ENCODE peak calls at places on chromosomes 6 and 20, in four cellular contexts. E is HepG2, I is K562, A is GM12878. C is an unnamed sample.

GRCh38 chr20:33673411-33674293 is 576 bp downstream of the NECAB3 start:
- DNase-seq in E (no peak), I (peak), A (no peak), C (no peak)

GRCh38 chr20:53767206-53767924 is 173.7 kb upstream of the ZNF217 start:
- DNase-seq in E (no peak), I (no peak), A (no peak), C (no peak)

GRCh38 chr6:79946242-79946641 is 1.1 kb downstream of the ELOVL4 start:
- DNase-seq in E (peak), I (no peak), A (no peak), C (peak)

GRCh38 chr20:1810926-1811620 is 84.1 kb upstream of the SIRPA start:
- DNase-seq in E (peak), I (no peak), A (no peak), C (no peak)

GRCh38 chr6:150739711-150740349 is 125.7 kb upstream of the MTHFD1L start:
- DNase-seq in E (no peak), I (no peak), A (no peak), C (no peak)

GRCh38 chr6:100175814-100176275 is 181.8 kb upstream of the MCHR2 start:
- DNase-seq in E (peak), I (no peak), A (no peak), C (no peak)

GRCh38 chr20:46674253-46675083 is 14.8 kb downstream of the TP53RK start:
- DNase-seq in E (peak), I (no peak), A (no peak), C (no peak)

GRCh38 chr6:169794317-169795055 is 43.1 kb downstream of the ERMARD start:
- DNase-seq in E (no peak), I (no peak), A (no peak), C (no peak)

GRCh38 chr6:33279257-33279695 is 2.4 kb downstream of the B3GALT4 start:
- DNase-seq in E (no peak), I (no peak), A (no peak), C (no peak)

GRCh38 chr6:34705241-34705640 is 8.7 kb upstream of the ILRUN start:
- DNase-seq in E (no peak), I (no peak), A (no peak), C (no peak)

GRCh38 chr6:142985286-142985685 is 40.3 kb upstream of the HIVEP2 start:
- DNase-seq in E (no peak), I (no peak), A (no peak), C (no peak)

GRCh38 chr6:158849899-158850806 is 31.0 kb upstream of the EZR start:
- DNase-seq in E (peak), I (peak), A (no peak), C (no peak)

GRCh38 chr6:31727717-31728671 is 1.1 kb downstream of the DDAH2 start:
- DNase-seq in E (no peak), I (no peak), A (peak), C (no peak)

GRCh38 chr6:167760979-167761793 is 65.5 kb upstream of the AFDN start:
- DNase-seq in E (peak), I (no peak), A (no peak), C (no peak)

GRCh38 chr6:11791354-11792107 is 12.9 kb upstream of the ADTRP start:
- DNase-seq in E (no peak), I (no peak), A (no peak), C (no peak)

GRCh38 chr20:36644713-36645109 is 1.3 kb downstream of the SLA2 start:
- DNase-seq in E (no peak), I (no peak), A (no peak), C (no peak)

GRCh38 chr6:109420751-109421150 is 19.7 kb downstream of the PPIL6 start:
- DNase-seq in E (no peak), I (no peak), A (no peak), C (no peak)

GRCh38 chr20:44279228-44279627 is 31.8 kb downstream of the FITM2 start:
- DNase-seq in E (no peak), I (no peak), A (no peak), C (no peak)

GRCh38 chr20:3661836-3662665 is 1.1 kb downstream of the GFRA4 start:
- DNase-seq in E (no peak), I (no peak), A (no peak), C (no peak)

GRCh38 chr20:3661060-3661820 is 2.0 kb downstream of the GFRA4 start:
- DNase-seq in E (no peak), I (no peak), A (no peak), C (no peak)

GRCh38 chr20:3663858-3664257 is 659 bp upstream of the GFRA4 start:
- DNase-seq in E (no peak), I (no peak), A (no peak), C (no peak)

GRCh38 chr20:3660262-3661059 is 2.7 kb downstream of the GFRA4 start:
- DNase-seq in E (no peak), I (no peak), A (no peak), C (no peak)

DNA sequence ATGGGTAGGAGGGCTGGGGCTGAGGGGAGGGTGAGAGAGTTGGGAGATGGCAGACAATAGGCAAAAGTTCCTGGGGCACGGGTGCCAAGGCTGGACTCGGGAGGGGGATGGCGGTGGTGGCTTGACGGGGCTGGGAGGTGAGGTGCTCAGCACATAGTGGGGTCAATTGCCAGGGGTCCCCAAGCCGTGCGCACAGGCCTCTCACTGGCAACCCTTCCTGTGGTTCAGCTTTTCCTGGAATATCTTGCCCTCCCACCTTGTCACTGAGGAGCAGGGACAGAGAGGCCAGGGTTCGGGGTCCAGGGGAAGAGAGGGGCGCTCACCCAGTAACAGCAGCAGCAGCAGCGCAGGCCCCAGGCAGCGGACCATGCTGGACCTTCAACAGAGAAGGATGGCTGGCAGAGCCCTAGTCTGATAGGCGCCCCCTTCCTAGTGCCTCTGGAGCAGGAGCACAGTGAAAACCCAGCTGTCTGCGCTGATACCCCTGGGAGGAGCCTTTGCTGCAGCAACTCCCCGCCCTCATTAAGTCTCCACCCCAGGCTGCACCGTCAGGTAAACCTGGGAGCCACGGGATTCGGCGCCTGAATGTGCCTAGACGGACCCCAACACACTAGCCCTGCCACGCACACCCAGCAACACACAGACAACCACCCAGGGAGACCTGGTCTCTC is at the start of gene GFRA4:
- DNase-seq in E (no peak), I (no peak), A (no peak), C (no peak)
- TF ChIP-seq FOXK2 in E (no peak), I (no peak), A (no peak), C (no peak)

GRCh38 chr6:101224751-101225150 is 168.8 kb upstream of the GRIK2 start:
- DNase-seq in E (no peak), I (no peak), A (no peak), C (no peak)

GRCh38 chr6:101230866-101231265 is 162.6 kb upstream of the GRIK2 start:
- DNase-seq in E (no peak), I (no peak), A (no peak), C (no peak)

GRCh38 chr6:101231606-101232235 is 161.8 kb upstream of the GRIK2 start:
- DNase-seq in E (no peak), I (no peak), A (no peak), C (no peak)

DNA sequence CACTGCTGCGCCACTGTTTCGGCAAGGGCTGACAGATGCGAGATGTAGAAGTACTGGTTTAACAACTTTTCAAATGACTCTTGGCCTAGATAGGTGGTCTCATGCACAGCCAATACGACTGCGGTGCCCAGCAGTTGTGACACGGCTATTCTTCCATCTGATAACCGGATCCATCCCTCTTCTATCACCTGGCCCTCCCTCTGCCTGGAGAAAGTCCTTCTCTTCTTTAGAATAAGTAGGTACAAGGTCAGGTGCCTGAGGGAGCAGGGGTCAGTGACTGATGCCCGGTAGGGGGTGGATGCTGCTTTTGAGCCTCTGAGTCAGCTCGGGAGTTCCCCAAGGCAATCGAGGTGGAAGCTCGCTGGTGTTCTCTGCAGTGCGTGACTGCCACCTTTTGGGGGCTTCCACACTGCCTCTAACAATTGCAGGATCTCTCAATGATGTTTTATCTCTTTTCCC is 166.8 kb upstream of the GRIK2 start:
- DNase-seq in E (peak), I (no peak), A (no peak), C (peak)
- TF ChIP-seq TARDBP in E (no peak), I (no peak), A (no peak), C (no peak)

GRCh38 chr20:58459058-58459743 is 56.0 kb downstream of the APCDD1L start:
- DNase-seq in E (no peak), I (no peak), A (peak), C (no peak)
- TF ChIP-seq SP1 in E (no peak), I (no peak), A (no peak), C (no peak)

GRCh38 chr6:162153120-162153519 is 574.4 kb downstream of the PRKN start:
- DNase-seq in E (no peak), I (no peak), A (no peak), C (no peak)

GRCh38 chr6:162153991-162154390 is 573.6 kb downstream of the PRKN start:
- DNase-seq in E (no peak), I (no peak), A (no peak), C (no peak)

GRCh38 chr6:162154930-162155329 is 572.6 kb downstream of the PRKN start:
- DNase-seq in E (no peak), I (no peak), A (no peak), C (no peak)

GRCh38 chr6:162157157-162157556 is 570.4 kb downstream of the PRKN start:
- DNase-seq in E (no peak), I (no peak), A (peak), C (no peak)
- TF ChIP-seq FOXK2 in E (no peak), I (no peak), A (no peak), C (no peak)